ENCODE peak calls at places on chromosomes 13 and 19, in four cellular contexts. B is Daoy, L is kidney epithelial cell, G is NCI-H774. Y is an unnamed sample.

GRCh38 chr13:100301418-100301817 is 212.5 kb downstream of the PCCA start:
- DNase-seq in B (no peak), L (no peak), G (peak; percentile 82), Y (no peak)

GRCh38 chr19:41341669-41342490 is 11.8 kb downstream of the TGFB1 start:
- DNase-seq in B (no peak), L (no peak), G (no peak), Y (no peak)

GRCh38 chr13:36428083-36428482 is 4.2 kb upstream of the CCNA1 start:
- DNase-seq in B (no peak), L (peak; percentile 37), G (no peak), Y (no peak)

GRCh38 chr13:75217949-75218348 is 264.0 kb downstream of the TBC1D4 start:
- DNase-seq in B (peak; percentile 7), L (peak; percentile 56), G (no peak), Y (no peak)

GRCh38 chr19:33054623-33055022 is 10.1 kb downstream of the RHPN2 start:
- DNase-seq in B (peak; percentile 44), L (no peak), G (no peak), Y (peak; percentile 94)

GRCh38 chr19:46925548-46925950 is 64.8 kb downstream of the ARHGAP35 start:
- DNase-seq in B (peak; percentile 60), L (no peak), G (no peak), Y (no peak)

GRCh38 chr13:77509221-77509620 is 26.3 kb upstream of the SCEL start:
- DNase-seq in B (peak; percentile 40), L (peak; percentile 60), G (no peak), Y (no peak)

GRCh38 chr13:55792544-55793178 is 1348.1 kb upstream of the PRR20A start:
- DNase-seq in B (no peak), L (no peak), G (no peak), Y (no peak)

GRCh38 chr13:73138276-73138950 is 79.6 kb downstream of the KLF5 start:
- DNase-seq in B (peak; percentile 4), L (no peak), G (no peak), Y (no peak)

GRCh38 chr19:11453468-11454341 is 18.3 kb downstream of the PRKCSH start:
- DNase-seq in B (no peak), L (no peak), G (no peak), Y (no peak)

GRCh38 chr13:70388935-70389334 is 280.7 kb upstream of the KLHL1 start:
- DNase-seq in B (no peak), L (no peak), G (no peak), Y (peak; percentile 75)

GRCh38 chr13:34591801-34592454 is 350.1 kb upstream of the NBEA start:
- DNase-seq in B (no peak), L (no peak), G (no peak), Y (peak; percentile 30)

GRCh38 chr19:18253716-18254115 is 20.5 kb downstream of the IQCN start:
- DNase-seq in B (no peak), L (no peak), G (no peak), Y (no peak)

GRCh38 chr19:5926641-5927438 is 12.8 kb downstream of the CAPS start:
- DNase-seq in B (no peak), L (no peak), G (no peak), Y (no peak)

GRCh38 chr19:18388328-18389094 is 2.6 kb downstream of the GDF15 start:
- DNase-seq in B (peak; percentile 78), L (no peak), G (peak; percentile 90), Y (no peak)

GRCh38 chr13:53311561-53311960 is 282.9 kb downstream of the OLFM4 start:
- DNase-seq in B (no peak), L (no peak), G (no peak), Y (no peak)

GRCh38 chr19:13887529-13887928 is 10.6 kb downstream of the NANOS3 start:
- DNase-seq in B (peak; percentile 72), L (no peak), G (no peak), Y (no peak)

GRCh38 chr13:32538234-32538620 is 368 bp downstream of the N4BP2L2 start:
- DNase-seq in B (no peak), L (peak; percentile 19), G (no peak), Y (no peak)

GRCh38 chr13:33352023-33352422 is 66.5 kb upstream of the STARD13 start:
- DNase-seq in B (no peak), L (no peak), G (no peak), Y (no peak)

GRCh38 chr19:53892981-53893325 is 11.0 kb downstream of the PRKCG start:
- DNase-seq in B (no peak), L (no peak), G (no peak), Y (no peak)

GRCh38 chr13:39692650-39693438 is 37.4 kb downstream of the COG6 start:
- DNase-seq in B (no peak), L (no peak), G (no peak), Y (no peak)

GRCh38 chr13:93466502-93467036 is 240.0 kb downstream of the GPC6 start:
- DNase-seq in B (no peak), L (no peak), G (no peak), Y (no peak)

GRCh38 chr19:18130523-18131242 is 22.3 kb upstream of the PIK3R2 start:
- DNase-seq in B (no peak), L (no peak), G (no peak), Y (no peak)

GRCh38 chr19:2391118-2391725 is 31.2 kb downstream of the TMPRSS9 start:
- DNase-seq in B (peak; percentile 59), L (no peak), G (peak; percentile 46), Y (peak; percentile 45)